ENCODE peak calls at places on chromosomes 4 and X, in nine cellular contexts. G is activated T-helper 1 cell treated with anti-CD3 and anti-CD28 coated beads, Interleukin-2, amount 50 U/mL, for 16 hours; L is upper lobe of right lung; F is M059J; P is ELR; X is stimulated activated CD8-positive, alpha-beta memory T cell treated with anti-CD3 and anti-CD28 coated beads, Interleukin-12 subunit alpha, Interleukin-12 subunit beta, amount 100 ng/mL, for 1 hour; S is H4; Z is HFFc6; A is H54. K is an unnamed sample.

GRCh38 chrX:46913710-46914109 is 1.5 kb downstream of the JADE3 start:
- DNase-seq in L (no peak), Z (peak), F (peak), P (peak), S (no peak), A (no peak), X (no peak), G (no peak), K (peak)

GRCh38 chrX:106949366-106949765 is 29.2 kb downstream of the CLDN2 start:
- DNase-seq in Z (no peak), A (no peak), P (no peak), X (no peak), G (no peak), L (no peak), S (no peak), F (no peak), K (no peak)

GRCh38 chr4:137370206-137370633 is 162.1 kb downstream of the PCDH18 start:
- DNase-seq in X (no peak), G (no peak), A (no peak), P (peak), L (no peak), S (peak), F (peak), Z (peak), K (no peak)

GRCh38 chrX:18725316-18725943 is 18.0 kb downstream of the PPEF1 start:
- DNase-seq in L (no peak), P (no peak), A (no peak), G (no peak), Z (no peak), F (no peak), X (no peak), S (no peak), K (no peak)

GRCh38 chr4:103915224-103915869 is 195.6 kb upstream of the TACR3 start:
- DNase-seq in L (no peak), X (no peak), F (peak), G (no peak), A (no peak), P (peak), Z (no peak), S (peak), K (no peak)

GRCh38 chrX:119477812-119478232 is 9.6 kb downstream of the SLC25A5 start:
- DNase-seq in P (peak), X (no peak), F (peak), A (peak), Z (peak), S (peak), G (no peak), L (no peak), K (no peak)

GRCh38 chrX:112874140-112874539 is 33.5 kb upstream of the AMOT start:
- DNase-seq in G (no peak), A (no peak), X (no peak), F (peak), P (peak), Z (no peak), L (no peak), S (peak), K (no peak)

GRCh38 chr4:31356839-31357238 is 636.7 kb downstream of the PCDH7 start:
- DNase-seq in G (no peak), A (no peak), L (no peak), P (no peak), F (no peak), Z (no peak), S (no peak), X (no peak), K (no peak)

GRCh38 chr4:40587826-40588225 is 41.8 kb downstream of the RBM47 start:
- DNase-seq in P (peak), S (no peak), Z (peak), A (no peak), X (no peak), F (peak), L (no peak), G (no peak), K (peak)

GRCh38 chrX:25534096-25534495 is 518.3 kb upstream of the ARX start:
- DNase-seq in G (no peak), S (no peak), A (no peak), Z (no peak), X (no peak), L (no peak), F (no peak), P (no peak), K (no peak)

GRCh38 chrX:151393514-151393913 is 3.5 kb upstream of the VMA21 start:
- DNase-seq in S (no peak), X (peak), L (no peak), A (no peak), G (peak), Z (no peak), F (peak), P (no peak), K (no peak)

GRCh38 chr4:5003372-5003857 is 15.8 kb downstream of the CYTL1 start:
- DNase-seq in P (no peak), A (no peak), X (no peak), Z (no peak), L (peak), S (no peak), F (no peak), G (no peak), K (no peak)

GRCh38 chr4:10050171-10051120 is 29.1 kb upstream of the SLC2A9 start:
- DNase-seq in S (no peak), L (no peak), X (no peak), F (no peak), P (no peak), A (no peak), Z (no peak), G (no peak), K (no peak)

K was measured in Right ventricle myocardium superior.